ENCODE peak calls at places on chromosomes 4 and X, in four cellular contexts. X, P, H and G are unnamed samples.

GRCh38 chr4:8241895-8242696 is 27.5 kb upstream of the HTRA3 start:
- DNase-seq in H (peak; percentile 91), P (peak; percentile 88), X (peak; percentile 76), G (peak; percentile 92)

GRCh38 chr4:188444500-188444899 is 305.3 kb downstream of the TRIML1 start:
- DNase-seq in X (no peak), P (no peak), H (no peak), G (no peak)

GRCh38 chr4:47990145-47990544 is 26.3 kb downstream of the CNGA1 start:
- DNase-seq in H (no peak), X (no peak), P (no peak), G (no peak)

GRCh38 chrX:96715412-96715940 is 30.8 kb downstream of the DIAPH2 start:
- DNase-seq in P (no peak), X (no peak), H (no peak), G (no peak)

GRCh38 chr4:108483077-108483476 is 137.3 kb upstream of the RPL34 start:
- DNase-seq in P (no peak), X (no peak), H (peak; percentile 12), G (no peak)

GRCh38 chr4:5691491-5692132 is 16.7 kb downstream of the EVC2 start:
- DNase-seq in P (no peak), X (no peak), H (no peak), G (no peak)

GRCh38 chr4:158850800-158851644 is 82.2 kb downstream of the FNIP2 start:
- DNase-seq in H (no peak), X (no peak), P (no peak), G (peak; percentile 26)

GRCh38 chr4:31016322-31017061 is 296.3 kb downstream of the PCDH7 start:
- DNase-seq in X (no peak), P (no peak), H (no peak), G (no peak)

GRCh38 chr4:31917334-31917733 is 1197.2 kb downstream of the PCDH7 start:
- DNase-seq in P (no peak), X (no peak), H (no peak), G (no peak)

GRCh38 chr4:105186701-105187158 is 40.1 kb downstream of the TET2 start:
- DNase-seq in H (no peak), X (no peak), P (peak; percentile 10), G (peak; percentile 28)